ENCODE peak calls at places on chromosome 13, in six cellular contexts. N, F, D, T, W and X are unnamed samples.

GRCh38 chr13:22009937-22010336 is 339.1 kb downstream of the FGF9 start:
- DNase-seq in T (no peak), N (no peak), D (no peak), W (no peak), F (no peak), X (no peak)

GRCh38 chr13:87355451-87355850 is 315.7 kb upstream of the SLITRK5 start:
- DNase-seq in F (no peak), T (no peak), N (no peak), D (no peak), W (no peak), X (no peak)

GRCh38 chr13:113904411-113904810 is 40.5 kb upstream of the GAS6 start:
- DNase-seq in T (peak), W (peak), F (peak), N (no peak), D (peak), X (no peak)

GRCh38 chr13:48232420-48233096 is 448 bp upstream of the ITM2B start:
- DNase-seq in F (no peak), N (no peak), D (peak), T (no peak), W (peak), X (no peak)

GRCh38 chr13:84137292-84137691 is 255.0 kb upstream of the SLITRK1 start:
- DNase-seq in W (no peak), D (peak), F (no peak), N (no peak), T (peak), X (no peak)

GRCh38 chr13:109874444-109874920 is 88.1 kb upstream of the IRS2 start:
- DNase-seq in D (no peak), T (no peak), F (peak), W (no peak), N (no peak), X (no peak)

GRCh38 chr13:47457631-47458030 is 543.4 kb downstream of the SUCLA2 start:
- DNase-seq in N (no peak), T (no peak), F (no peak), D (no peak), W (no peak), X (no peak)

GRCh38 chr13:109704771-109705628 is 81.4 kb downstream of the IRS2 start:
- DNase-seq in F (no peak), D (peak), N (no peak), W (no peak), T (peak), X (no peak)

GRCh38 chr13:29679357-29680050 is 84.0 kb upstream of the SLC7A1 start:
- DNase-seq in T (no peak), D (peak), F (no peak), N (no peak), W (no peak), X (no peak)

GRCh38 chr13:46369506-46370268 is 17.4 kb downstream of the RUBCNL start:
- DNase-seq in T (no peak), N (no peak), W (no peak), F (no peak), D (no peak), X (no peak)

GRCh38 chr13:80924596-80924995 is 583.7 kb upstream of the SPRY2 start:
- DNase-seq in W (no peak), T (no peak), F (no peak), D (no peak), N (no peak), X (no peak)

GRCh38 chr13:74839656-74840055 is 642.3 kb downstream of the TBC1D4 start:
- DNase-seq in F (no peak), T (no peak), N (no peak), W (no peak), D (no peak), X (no peak)

GRCh38 chr13:113407531-113408393 is 43.8 kb upstream of the GRTP1 start:
- DNase-seq in T (no peak), D (no peak), N (no peak), F (no peak), W (no peak), X (no peak)

GRCh38 chr13:20525144-20525600 is 485 bp downstream of the CRYL1 start:
- DNase-seq in W (peak), T (peak), F (no peak), N (no peak), D (peak), X (no peak)

GRCh38 chr13:25203256-25203794 is 31.2 kb upstream of the AMER2 start:
- DNase-seq in T (no peak), F (no peak), N (no peak), W (no peak), D (no peak), X (no peak)

GRCh38 chr13:32391101-32391620 is 36.8 kb downstream of the N4BP2L1 start:
- DNase-seq in D (no peak), N (no peak), W (no peak), F (no peak), T (no peak), X (no peak)

GRCh38 chr13:23681253-23681652 is 111.0 kb downstream of the TNFRSF19 start:
- DNase-seq in W (no peak), N (no peak), T (no peak), D (no peak), F (no peak), X (no peak)

GRCh38 chr13:22061806-22062391 is 391.0 kb downstream of the FGF9 start:
- DNase-seq in N (no peak), T (no peak), F (peak), D (no peak), W (no peak), X (peak)

GRCh38 chr13:114230117-114230516 is 4.6 kb upstream of the CDC16 start:
- DNase-seq in W (no peak), D (no peak), N (no peak), T (no peak), F (no peak), X (no peak)

GRCh38 chr13:102726430-102726829 is 31.6 kb upstream of the METTL21C start:
- DNase-seq in W (peak), N (no peak), D (no peak), T (no peak), F (no peak), X (no peak)

GRCh38 chr13:48403151-48403631 is 9.7 kb downstream of the LPAR6 start:
- DNase-seq in T (no peak), W (no peak), N (no peak), F (no peak), D (no peak), X (no peak)

GRCh38 chr13:46569471-46569870 is 16.5 kb downstream of the LRCH1 start:
- DNase-seq in N (no peak), T (no peak), D (no peak), W (no peak), F (no peak), X (no peak)

GRCh38 chr13:50081106-50081898 is 66.1 kb downstream of the KCNRG start:
- DNase-seq in T (peak), W (no peak), D (peak), N (no peak), F (peak), X (no peak)

GRCh38 chr13:94824601-94825000 is 112.3 kb upstream of the SOX21 start:
- DNase-seq in W (no peak), T (no peak), F (no peak), D (no peak), N (no peak), X (no peak)

GRCh38 chr13:84844473-84844872 is 954.7 kb downstream of the SLITRK6 start:
- DNase-seq in F (no peak), D (no peak), N (no peak), T (no peak), W (peak), X (no peak)

GRCh38 chr13:112532837-112533745 is 54.9 kb downstream of the TUBGCP3 start:
- DNase-seq in W (no peak), F (no peak), T (no peak), N (no peak), D (no peak), X (no peak)

GRCh38 chr13:41428155-41428554 is 29.2 kb upstream of the RGCC start:
- DNase-seq in W (no peak), T (no peak), D (no peak), F (no peak), N (no peak), X (no peak)

GRCh38 chr13:39422845-39423565 is 180.0 kb downstream of the LHFPL6 start:
- DNase-seq in W (no peak), N (no peak), F (no peak), D (no peak), T (no peak), X (no peak)

GRCh38 chr13:25372275-25373081 is 704 bp downstream of the ATP8A2 start:
- DNase-seq in F (no peak), T (no peak), N (no peak), D (no peak), W (no peak), X (no peak)

GRCh38 chr13:25847145-25847544 is 204.7 kb downstream of the SHISA2 start:
- DNase-seq in W (no peak), D (no peak), T (no peak), N (no peak), F (no peak), X (no peak)

GRCh38 chr13:41411536-41411935 is 45.8 kb upstream of the RGCC start:
- DNase-seq in T (no peak), F (peak), W (peak), D (no peak), N (no peak), X (no peak)

GRCh38 chr13:33483471-33483870 is 197.9 kb upstream of the STARD13 start:
- DNase-seq in N (no peak), D (no peak), T (no peak), W (no peak), F (no peak), X (no peak)

GRCh38 chr13:31274345-31274870 is 74.6 kb downstream of the B3GLCT start:
- DNase-seq in F (no peak), W (no peak), D (no peak), N (no peak), T (no peak), X (no peak)

GRCh38 chr13:44368599-44369368 is 4.8 kb upstream of the SERP2 start:
- DNase-seq in D (peak), W (no peak), N (no peak), F (no peak), T (no peak), X (no peak)

GRCh38 chr13:74061939-74062595 is 72.1 kb downstream of the KLF12 start:
- DNase-seq in T (no peak), F (no peak), N (no peak), W (no peak), D (no peak), X (no peak)

GRCh38 chr13:41648314-41648935 is 191.1 kb downstream of the RGCC start:
- DNase-seq in F (no peak), W (peak), N (no peak), D (no peak), T (no peak), X (no peak)

GRCh38 chr13:28953714-28954113 is 133.6 kb downstream of the MTUS2 start:
- DNase-seq in W (no peak), D (no peak), T (no peak), N (no peak), F (no peak), X (no peak)

GRCh38 chr13:74290324-74290773 is 156.1 kb upstream of the KLF12 start:
- DNase-seq in D (peak), W (peak), N (no peak), T (peak), F (no peak), X (no peak)

GRCh38 chr13:109494955-109495354 is 291.4 kb downstream of the IRS2 start:
- DNase-seq in D (no peak), N (no peak), W (no peak), F (no peak), T (no peak), X (no peak)

GRCh38 chr13:99698010-99698815 is 196.9 kb downstream of the TM9SF2 start:
- DNase-seq in F (no peak), N (no peak), D (no peak), T (no peak), W (no peak), X (no peak)
- TF ChIP-seq POLR2AphosphoS5 in F (no peak), N (no peak), D (no peak), T (no peak), W (no peak), X (no peak)

GRCh38 chr13:27428160-27428559 is 3.7 kb downstream of the GTF3A start:
- DNase-seq in N (no peak), W (no peak), T (no peak), F (no peak), D (no peak), X (no peak)

GRCh38 chr13:27424246-27425150 is at the start of gene GTF3A:
- DNase-seq in N (peak), W (peak), F (no peak), D (peak), T (peak), X (peak)

GRCh38 chr13:27427663-27428062 is 3.2 kb downstream of the GTF3A start:
- DNase-seq in N (no peak), D (no peak), W (no peak), F (no peak), T (peak), X (no peak)

GRCh38 chr13:27425151-27425917 is 915 bp downstream of the GTF3A start:
- DNase-seq in F (no peak), W (no peak), N (no peak), D (no peak), T (no peak), X (no peak)

DNA sequence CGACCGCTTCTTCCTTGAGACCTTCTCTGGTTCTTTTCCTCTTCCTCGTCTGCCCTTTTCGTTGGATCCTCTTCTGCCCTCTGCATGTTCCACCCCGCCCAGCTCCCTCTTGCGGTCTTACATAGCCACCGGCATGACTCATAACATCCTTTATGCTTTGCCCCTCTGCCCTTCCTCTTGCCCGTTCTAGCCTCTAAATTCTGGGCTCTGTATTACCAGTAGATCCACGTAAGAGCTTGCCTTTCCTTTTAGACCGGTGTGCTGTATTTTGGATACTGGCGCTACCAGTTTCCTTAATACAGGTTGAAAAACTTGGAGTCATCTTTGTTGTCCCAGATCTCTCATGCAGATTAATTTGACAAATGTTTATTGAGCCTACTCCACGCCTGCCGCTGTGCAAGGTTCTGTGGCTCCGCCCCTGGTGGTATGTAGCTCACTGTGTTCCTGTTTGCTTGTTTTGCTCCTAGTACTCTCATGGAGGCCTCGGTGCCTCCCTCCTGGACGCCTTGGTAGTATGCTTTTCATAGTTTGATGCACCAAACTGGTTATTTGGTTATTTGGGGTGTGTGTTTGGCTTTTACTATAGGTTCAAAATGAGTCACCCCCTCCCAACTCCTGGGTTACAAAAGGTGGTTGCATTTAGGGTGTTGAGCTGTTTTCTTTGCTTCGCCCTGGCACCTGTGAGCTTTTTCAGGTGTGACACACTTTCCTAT is 1.7 kb downstream of the GTF3A start:
- DNase-seq in W (peak), T (peak), F (peak), D (peak), N (no peak), X (peak)
- TF ChIP-seq POLR2AphosphoS5 in W (no peak), T (peak), F (peak), D (peak), N (no peak), X (no peak)

GRCh38 chr13:53020764-53021332 is 7.8 kb upstream of the OLFM4 start:
- DNase-seq in F (no peak), W (no peak), D (no peak), N (no peak), T (no peak), X (no peak)

GRCh38 chr13:53015044-53015443 is 13.6 kb upstream of the OLFM4 start:
- DNase-seq in N (no peak), F (no peak), D (no peak), T (no peak), W (no peak), X (no peak)

GRCh38 chr13:53015971-53016370 is 12.6 kb upstream of the OLFM4 start:
- DNase-seq in T (no peak), N (no peak), D (no peak), F (no peak), W (no peak), X (no peak)

GRCh38 chr13:53018690-53019647 is 9.6 kb upstream of the OLFM4 start:
- DNase-seq in T (no peak), N (no peak), D (no peak), F (no peak), W (no peak), X (no peak)

DNA sequence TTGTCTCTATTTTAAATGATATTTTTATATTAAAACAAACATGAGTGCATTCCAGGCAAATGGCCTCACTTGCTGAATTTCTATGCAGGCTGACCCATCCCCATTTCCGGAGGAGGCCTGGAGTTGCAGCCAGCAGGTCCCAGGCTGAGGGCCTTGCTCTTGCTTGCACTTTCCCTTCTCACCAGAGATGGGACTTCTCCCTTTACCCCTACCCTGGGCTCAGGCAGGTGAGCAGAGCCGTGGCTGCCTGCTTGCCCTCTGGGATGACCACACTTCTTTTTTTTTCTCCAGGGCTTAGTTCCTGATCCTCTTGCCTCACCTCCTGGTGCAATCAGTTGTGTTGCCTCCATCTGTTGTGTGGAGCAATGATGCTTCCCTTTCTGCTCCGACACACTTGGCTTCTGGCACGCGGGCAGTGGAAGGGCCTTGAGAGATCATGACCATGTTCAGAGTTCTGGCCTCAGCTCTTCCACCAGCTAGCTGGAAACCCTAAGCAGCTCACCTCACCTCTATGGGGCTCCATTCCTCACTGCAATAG is 11.1 kb upstream of the OLFM4 start:
- DNase-seq in F (no peak), D (no peak), N (no peak), T (peak), W (no peak), X (no peak)
- TF ChIP-seq POLR2AphosphoS5 in F (no peak), D (no peak), N (no peak), T (no peak), W (no peak), X (no peak)

GRCh38 chr13:60211548-60211947 is 47.8 kb upstream of the DIAPH3 start:
- DNase-seq in N (no peak), T (no peak), D (no peak), W (no peak), F (no peak), X (no peak)
- TF ChIP-seq POLR2AphosphoS5 in N (no peak), T (no peak), D (no peak), W (no peak), F (no peak), X (no peak)